ENCODE peak calls at places on chromosomes 4 and X, in four cellular contexts. D is GM12878, C is GM12891, E is K562. A is an unnamed sample.

GRCh38 chr4:119136541-119136940 is 909 bp downstream of the MYOZ2 start:
- DNase-seq in D (no peak), C (no peak), E (no peak), A (no peak)

GRCh38 chrX:41333744-41333993 is 293 bp upstream of the DDX3X start:
- DNase-seq in D (peak), C (no peak), E (no peak), A (peak)

GRCh38 chrX:38138157-38138556 is 82.5 kb downstream of the SRPX start:
- DNase-seq in D (no peak), C (no peak), E (no peak), A (no peak)

GRCh38 chr4:18318682-18319410 is 297.3 kb upstream of the LCORL start:
- DNase-seq in D (no peak), C (no peak), E (no peak), A (no peak)

GRCh38 chrX:30577362-30577961 is at the start of gene TASL:
- DNase-seq in D (peak), C (no peak), E (no peak), A (peak)

GRCh38 chr4:175421506-175421905 is 390.6 kb downstream of the GPM6A start:
- DNase-seq in D (no peak), C (no peak), E (no peak), A (no peak)

GRCh38 chr4:98359646-98360045 is 98.5 kb downstream of the RAP1GDS1 start:
- DNase-seq in D (no peak), C (no peak), E (no peak), A (no peak)

GRCh38 chr4:17010426-17011087 is 112.1 kb upstream of the LDB2 start:
- DNase-seq in D (no peak), C (no peak), E (no peak), A (no peak)

GRCh38 chr4:67746797-67747495 is 7.2 kb downstream of the GNRHR start:
- DNase-seq in D (peak), C (no peak), E (peak), A (no peak)

GRCh38 chr4:118834960-118835895 is 698 bp downstream of the SEC24D start:
- DNase-seq in D (peak), C (no peak), E (peak), A (no peak)

GRCh38 chr4:123849495-123849894 is 452.9 kb downstream of the SPRY1 start:
- DNase-seq in D (no peak), C (no peak), E (no peak), A (no peak)

GRCh38 chr4:161952382-161952781 is 211.4 kb downstream of the FSTL5 start:
- DNase-seq in D (no peak), C (no peak), E (no peak), A (no peak)

GRCh38 chr4:100949350-100949935 is 397.9 kb downstream of the PPP3CA start:
- DNase-seq in D (no peak), C (no peak), E (no peak), A (no peak)

GRCh38 chr4:23368081-23368697 is 521.7 kb downstream of the PPARGC1A start:
- DNase-seq in D (no peak), C (no peak), E (peak), A (no peak)

GRCh38 chr4:143076723-143077122 is 108.0 kb upstream of the USP38 start:
- DNase-seq in D (no peak), C (no peak), E (no peak), A (no peak)

GRCh38 chr4:5701971-5702370 is 6.4 kb downstream of the EVC2 start:
- DNase-seq in D (no peak), C (no peak), E (no peak), A (no peak)

GRCh38 chrX:8657883-8658282 is 74.1 kb downstream of the ANOS1 start:
- DNase-seq in D (no peak), C (no peak), E (no peak), A (no peak)

GRCh38 chr4:104906274-104906673 is 240.4 kb upstream of the TET2 start:
- DNase-seq in D (no peak), C (no peak), E (no peak), A (no peak)

GRCh38 chrX:30283456-30284200 is 25.6 kb downstream of the NR0B1 start:
- DNase-seq in D (no peak), C (no peak), E (peak), A (no peak)

GRCh38 chr4:182174979-182175378 is 68.2 kb upstream of the TENM3 start:
- DNase-seq in D (no peak), C (no peak), E (no peak), A (no peak)

GRCh38 chr4:52721968-52722814 is 29.0 kb downstream of the ERVMER34-1 start:
- DNase-seq in D (peak), C (peak), E (peak), A (peak)

GRCh38 chrX:109485470-109486340 is 3.8 kb upstream of the GUCY2F start:
- DNase-seq in D (peak), C (no peak), E (peak), A (no peak)

GRCh38 chr4:26715636-26716242 is 131.9 kb downstream of the TBC1D19 start:
- DNase-seq in D (no peak), C (no peak), E (no peak), A (no peak)

GRCh38 chr4:13524504-13525243 is 19.6 kb downstream of the NKX3-2 start:
- DNase-seq in D (no peak), C (no peak), E (no peak), A (no peak)

GRCh38 chr4:154004028-154004427 is 215.1 kb upstream of the SFRP2 start:
- DNase-seq in D (no peak), C (no peak), E (no peak), A (no peak)

GRCh38 chrX:120365320-120365719 is 3.4 kb downstream of the ATP1B4 start:
- DNase-seq in D (no peak), C (peak), E (peak), A (peak)

GRCh38 chrX:150324035-150324728 is 38.9 kb upstream of the MAMLD1 start:
- DNase-seq in D (no peak), C (no peak), E (no peak), A (no peak)

GRCh38 chr4:1052231-1052671 is 40.8 kb downstream of the FGFRL1 start:
- DNase-seq in D (no peak), C (no peak), E (no peak), A (no peak)

GRCh38 chrX:108601276-108601675 is 135.1 kb downstream of the IRS4 start:
- DNase-seq in D (no peak), C (no peak), E (no peak), A (no peak)

GRCh38 chr4:28014469-28014868 is 1153.8 kb downstream of the STIM2 start:
- DNase-seq in D (no peak), C (no peak), E (no peak), A (no peak)

GRCh38 chr4:40626183-40626990 is 3.3 kb downstream of the RBM47 start:
- DNase-seq in D (no peak), C (no peak), E (no peak), A (no peak)

GRCh38 chr4:52931238-52931637 is 69.1 kb downstream of the RASL11B start:
- DNase-seq in D (no peak), C (no peak), E (no peak), A (no peak)

GRCh38 chrX:68808686-68809357 is 20.0 kb upstream of the EFNB1 start:
- DNase-seq in D (no peak), C (no peak), E (peak), A (no peak)

GRCh38 chr4:47926667-47927258 is 12.4 kb upstream of the NFXL1 start:
- DNase-seq in D (no peak), C (peak), E (peak), A (no peak)

GRCh38 chr4:165537028-165537648 is 158.3 kb downstream of the CPE start:
- DNase-seq in D (no peak), C (peak), E (peak), A (no peak)

DNA sequence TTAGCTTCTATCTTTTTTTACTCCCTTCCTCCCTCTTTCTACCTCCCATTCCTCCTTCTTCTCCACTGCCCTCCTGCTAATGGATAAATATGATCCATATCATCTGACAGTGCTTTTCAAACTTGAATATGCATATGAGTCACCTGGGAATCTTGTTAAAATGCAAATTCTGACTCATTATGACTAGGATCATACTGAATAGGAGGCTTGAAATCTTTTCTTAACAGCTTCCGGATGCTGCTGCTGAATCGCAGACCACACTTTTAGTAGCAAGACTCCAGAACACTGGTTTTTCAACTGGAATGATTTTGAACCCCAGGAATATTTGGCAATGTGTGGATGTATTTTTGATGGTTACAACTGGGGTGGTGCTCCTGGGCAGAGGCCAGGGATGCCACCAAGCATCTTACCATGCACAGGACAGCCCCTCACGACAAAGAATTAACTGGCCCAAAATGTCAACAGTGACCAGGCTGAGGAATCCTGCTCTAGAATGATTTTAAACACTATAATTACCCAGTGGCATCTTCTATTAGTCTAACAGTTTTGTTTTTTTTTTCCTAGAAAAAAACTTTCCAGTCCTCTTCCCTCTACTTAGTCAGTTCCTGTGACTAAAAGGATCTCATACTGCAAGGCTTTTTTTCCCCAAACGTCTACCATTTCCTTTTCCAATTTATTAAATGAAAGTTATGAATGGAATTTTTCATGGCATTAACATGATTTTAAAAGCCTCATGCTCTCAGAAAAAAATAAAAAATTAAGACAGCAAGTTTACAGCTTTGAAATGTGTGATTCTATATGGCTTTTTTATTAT is 10.6 kb upstream of the PYURF start:
- DNase-seq in D (no peak), C (no peak), E (no peak), A (no peak)
- TF ChIP-seq POLR2AphosphoS5 in D (no peak), C (no peak), E (no peak), A (no peak)

GRCh38 chr4:54064317-54065275 is at the start of gene CHIC2:
- DNase-seq in D (peak), C (peak), E (peak), A (peak)
- TF ChIP-seq POLR2A in D (peak), C (peak), E (peak), A (peak)

GRCh38 chrX:131792356-131792749 is 230.7 kb upstream of the STK26 start:
- DNase-seq in D (peak), C (no peak), E (no peak), A (no peak)

GRCh38 chrX:131791608-131792355 is 231.3 kb upstream of the STK26 start:
- DNase-seq in D (no peak), C (no peak), E (no peak), A (no peak)

GRCh38 chrX:131783555-131784338 is 239.4 kb upstream of the STK26 start:
- DNase-seq in D (peak), C (no peak), E (no peak), A (no peak)

GRCh38 chrX:131792789-131793462 is 230.2 kb upstream of the STK26 start:
- DNase-seq in D (peak), C (no peak), E (no peak), A (no peak)

DNA sequence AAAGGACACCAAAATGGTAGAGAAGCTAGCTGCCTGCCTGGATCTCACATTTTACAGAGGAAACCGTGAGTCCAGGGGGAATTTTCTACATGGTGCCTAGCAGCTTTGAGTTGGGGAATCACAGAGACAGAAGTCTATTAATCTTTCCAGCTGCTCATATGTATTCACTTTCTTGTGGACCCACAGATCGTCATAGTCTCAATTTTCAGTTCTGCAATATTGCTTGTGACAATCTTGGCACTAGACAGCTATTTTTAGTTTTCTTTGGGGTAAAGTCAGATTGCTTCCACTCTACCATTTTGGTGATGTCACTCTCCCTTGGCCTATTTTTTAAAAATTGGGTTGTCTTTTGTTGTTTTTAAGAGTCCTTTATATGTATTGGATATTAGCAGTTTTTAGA is 233.4 kb upstream of the STK26 start:
- DNase-seq in D (no peak), C (no peak), E (no peak), A (no peak)
- TF ChIP-seq TAF1 in D (no peak), C (no peak), E (no peak), A (no peak)

GRCh38 chr4:7757501-7758443 is 181.9 kb downstream of the AFAP1 start:
- DNase-seq in D (no peak), C (no peak), E (no peak), A (no peak)
- TF ChIP-seq POLR2AphosphoS5 in D (no peak), C (no peak), E (no peak), A (no peak)

GRCh38 chrX:24694825-24695224 is 1.1 kb downstream of the POLA1 start:
- DNase-seq in D (no peak), C (no peak), E (no peak), A (no peak)

GRCh38 chrX:24692305-24692704 is 1.4 kb upstream of the POLA1 start:
- DNase-seq in D (no peak), C (no peak), E (no peak), A (no peak)

GRCh38 chrX:24696241-24696640 is 2.5 kb downstream of the POLA1 start:
- DNase-seq in D (no peak), C (no peak), E (no peak), A (no peak)

GRCh38 chrX:24693453-24694202 is at the start of gene POLA1:
- DNase-seq in D (peak), C (peak), E (peak), A (peak)
- TF ChIP-seq POLR2A in D (peak), C (no peak), E (peak), A (peak)

GRCh38 chrX:65757943-65758342 is 90.5 kb downstream of the MSN start:
- DNase-seq in D (no peak), C (no peak), E (no peak), A (no peak)

GRCh38 chrX:65758505-65758904 is 91.1 kb downstream of the MSN start:
- DNase-seq in D (no peak), C (no peak), E (no peak), A (no peak)

GRCh38 chrX:65752294-65752693 is 84.8 kb downstream of the MSN start:
- DNase-seq in D (no peak), C (no peak), E (no peak), A (no peak)

GRCh38 chrX:65751511-65751910 is 84.1 kb downstream of the MSN start:
- DNase-seq in D (no peak), C (no peak), E (no peak), A (no peak)

GRCh38 chrX:65755786-65756185 is 88.3 kb downstream of the MSN start:
- DNase-seq in D (no peak), C (no peak), E (no peak), A (no peak)
- TF ChIP-seq TAF1 in D (no peak), C (no peak), E (no peak), A (no peak)